ENCODE peak calls at places on chromosome 9, in ten cellular contexts. Z is AG08396; R is GM10248; F is BJ; K is GM23248; C is iPS-NIHi11; D is stromal cell of bone marrow; G is stimulated activated CD8-positive, alpha-beta memory T cell treated with anti-CD3 and anti-CD28 coated beads, Interleukin-15, amount 100 ng/mL, for 4 hours; X is NCI-H345; N is choroid plexus epithelial cell. U is an unnamed sample.

GRCh38 chr9:120839146-120839545 is 3.6 kb downstream of the PSMD5 start:
- DNase-seq in Z (peak), R (no peak), F (no peak), K (peak), C (no peak), D (no peak), G (no peak), X (no peak), N (peak), U (no peak)

GRCh38 chr9:111038336-111039202 is at the start of gene LPAR1:
- DNase-seq in Z (peak), R (no peak), F (no peak), K (peak), C (peak), D (peak), G (no peak), X (no peak), N (peak), U (no peak)

GRCh38 chr9:33153001-33153400 is 14.1 kb downstream of the B4GALT1 start:
- DNase-seq in Z (no peak), R (no peak), F (no peak), K (no peak), C (no peak), D (no peak), G (no peak), X (no peak), N (no peak), U (no peak)

GRCh38 chr9:118482311-118482710 is 778.1 kb downstream of the TLR4 start:
- DNase-seq in Z (no peak), R (no peak), F (no peak), K (no peak), C (peak), D (no peak), G (no peak), X (no peak), N (no peak), U (no peak)

GRCh38 chr9:35226685-35227084 is 64.9 kb downstream of the UNC13B start:
- DNase-seq in Z (no peak), R (no peak), F (no peak), K (no peak), C (no peak), D (no peak), G (no peak), X (no peak), N (no peak), U (no peak)

GRCh38 chr9:72807765-72808445 is 144.9 kb downstream of the ALDH1A1 start:
- DNase-seq in Z (no peak), R (peak), F (no peak), K (peak), C (peak), D (no peak), G (no peak), X (no peak), N (peak), U (peak)

GRCh38 chr9:99167120-99167519 is 54.6 kb downstream of the ALG2 start:
- DNase-seq in Z (no peak), R (no peak), F (no peak), K (no peak), C (no peak), D (no peak), G (no peak), X (no peak), N (no peak), U (no peak)

GRCh38 chr9:127780126-127780885 is 1.8 kb upstream of the SH2D3C start:
- DNase-seq in Z (no peak), R (no peak), F (no peak), K (no peak), C (no peak), D (no peak), G (no peak), X (no peak), N (no peak), U (peak)

GRCh38 chr9:86202338-86202882 is 57.0 kb downstream of the C9orf153 start:
- DNase-seq in Z (peak), R (peak), F (no peak), K (peak), C (peak), D (peak), G (no peak), X (peak), N (peak), U (peak)

GRCh38 chr9:100098241-100098886 is 436 bp downstream of the ERP44 start:
- DNase-seq in Z (peak), R (peak), F (no peak), K (peak), C (peak), D (no peak), G (peak), X (peak), N (peak), U (peak)

GRCh38 chr9:138077126-138077525 is 199.5 kb downstream of the CACNA1B start:
- DNase-seq in Z (no peak), R (no peak), F (no peak), K (no peak), C (no peak), D (no peak), G (no peak), X (no peak), N (no peak), U (no peak)

GRCh38 chr9:35962126-35962906 is 4.4 kb upstream of the OR2S2 start:
- DNase-seq in Z (peak), R (no peak), F (peak), K (peak), C (peak), D (peak), G (no peak), X (no peak), N (peak), U (no peak)

GRCh38 chr9:134165357-134166315 is 1.3 kb upstream of the RNU6ATAC start:
- DNase-seq in Z (no peak), R (no peak), F (no peak), K (peak), C (no peak), D (no peak), G (no peak), X (no peak), N (peak), U (peak)

GRCh38 chr9:93612796-93613154 is 36.4 kb downstream of the PHF2 start:
- DNase-seq in Z (no peak), R (peak), F (no peak), K (no peak), C (no peak), D (no peak), G (no peak), X (peak), N (no peak), U (peak)

GRCh38 chr9:107177243-107177839 is 105.7 kb upstream of the RAD23B start:
- DNase-seq in Z (no peak), R (no peak), F (no peak), K (no peak), C (no peak), D (no peak), G (no peak), X (no peak), N (no peak), U (no peak)

GRCh38 chr9:134475051-134475790 is 149.0 kb downstream of the RXRA start:
- DNase-seq in Z (peak), R (peak), F (peak), K (peak), C (no peak), D (peak), G (no peak), X (no peak), N (peak), U (no peak)

GRCh38 chr9:131818089-131818488 is 78.2 kb upstream of the RAPGEF1 start:
- DNase-seq in Z (no peak), R (no peak), F (no peak), K (no peak), C (no peak), D (no peak), G (no peak), X (peak), N (no peak), U (no peak)

GRCh38 chr9:14616188-14616982 is 76.8 kb downstream of the ZDHHC21 start:
- DNase-seq in Z (peak), R (no peak), F (peak), K (peak), C (peak), D (peak), G (no peak), X (peak), N (peak), U (peak)

GRCh38 chr9:18456624-18457237 is 17.2 kb upstream of the ADAMTSL1 start:
- DNase-seq in Z (no peak), R (no peak), F (no peak), K (no peak), C (no peak), D (no peak), G (no peak), X (no peak), N (no peak), U (no peak)

GRCh38 chr9:102295188-102295587 is 556.7 kb upstream of the GRIN3A start:
- DNase-seq in Z (no peak), R (no peak), F (no peak), K (no peak), C (no peak), D (no peak), G (no peak), X (no peak), N (no peak), U (no peak)

GRCh38 chr9:14433841-14434511 is 120.0 kb upstream of the NFIB start:
- DNase-seq in Z (peak), R (no peak), F (no peak), K (peak), C (no peak), D (peak), G (no peak), X (peak), N (peak), U (peak)

GRCh38 chr9:82504620-82505019 is 516.0 kb downstream of the SPATA31D1 start:
- DNase-seq in Z (no peak), R (no peak), F (no peak), K (no peak), C (no peak), D (no peak), G (no peak), X (no peak), N (peak), U (no peak)

GRCh38 chr9:34374905-34375552 is 1.7 kb downstream of the MYORG start:
- DNase-seq in Z (no peak), R (no peak), F (no peak), K (no peak), C (peak), D (no peak), G (no peak), X (no peak), N (no peak), U (peak)

GRCh38 chr9:35406183-35406959 is 83.5 kb upstream of the RUSC2 start:
- DNase-seq in Z (no peak), R (peak), F (no peak), K (peak), C (peak), D (no peak), G (no peak), X (no peak), N (peak), U (no peak)

GRCh38 chr9:134936021-134936761 is 18.5 kb upstream of the FCN1 start:
- DNase-seq in Z (no peak), R (peak), F (no peak), K (no peak), C (peak), D (no peak), G (no peak), X (no peak), N (no peak), U (peak)

GRCh38 chr9:119853126-119853525 is 483.9 kb upstream of the BRINP1 start:
- DNase-seq in Z (no peak), R (no peak), F (no peak), K (no peak), C (no peak), D (no peak), G (no peak), X (peak), N (no peak), U (no peak)

GRCh38 chr9:127828262-127829031 is 25.8 kb downstream of the FPGS start:
- DNase-seq in Z (peak), R (no peak), F (peak), K (peak), C (peak), D (peak), G (no peak), X (no peak), N (peak), U (no peak)

GRCh38 chr9:94936411-94936810 is 209.9 kb downstream of the AOPEP start:
- DNase-seq in Z (no peak), R (no peak), F (no peak), K (no peak), C (no peak), D (no peak), G (no peak), X (no peak), N (peak), U (no peak)

U was measured in OCI-LY7.